ENCODE peak calls at places on chromosomes 7 and 10, in ten cellular contexts. L, M, F, R, W, A, X, Y, K and D are unnamed samples.

GRCh38 chr10:87622290-87623004 is 37.2 kb upstream of the PAPSS2 start:
- DNase-seq in M (no peak), W (no peak), L (no peak), Y (no peak), K (no peak), X (no peak), R (no peak), A (no peak), F (no peak), D (no peak)

GRCh38 chr10:533186-533585 is 156.3 kb downstream of the DIP2C start:
- DNase-seq in X (no peak), L (no peak), M (no peak), W (no peak), F (no peak), Y (no peak), A (no peak), K (no peak), R (no peak), D (no peak)

GRCh38 chr10:66752714-66753113 is 173.1 kb upstream of the LRRTM3 start:
- DNase-seq in M (no peak), W (no peak), F (no peak), K (no peak), A (no peak), R (no peak), L (no peak), Y (no peak), X (no peak), D (no peak)

GRCh38 chr7:67625257-67625713 is 628.7 kb downstream of the TYW1 start:
- DNase-seq in R (peak; percentile 69), W (peak; percentile 72), K (peak; percentile 83), A (no peak), L (peak; percentile 71), X (peak; percentile 62), Y (peak; percentile 79), F (peak; percentile 61), M (peak; percentile 67), D (no peak)

GRCh38 chr7:151520419-151521229 is 929 bp upstream of the RHEB start:
- DNase-seq in R (peak; percentile 79), K (peak; percentile 75), A (no peak), X (no peak), M (peak; percentile 70), W (peak; percentile 28), Y (peak; percentile 49), L (peak; percentile 82), F (peak; percentile 48), D (no peak)

GRCh38 chr7:157000047-157000726 is 10.3 kb downstream of the MNX1 start:
- DNase-seq in K (no peak), M (peak; percentile 68), F (no peak), W (no peak), Y (no peak), R (no peak), L (peak; percentile 19), X (no peak), A (no peak), D (no peak)

GRCh38 chr7:157466473-157467261 is 129.9 kb downstream of the DNAJB6 start:
- DNase-seq in L (no peak), Y (no peak), M (no peak), F (no peak), X (peak; percentile 32), R (no peak), A (no peak), K (no peak), W (no peak), D (no peak)

GRCh38 chr10:91829268-91829667 is 31.0 kb downstream of the TNKS2 start:
- DNase-seq in F (no peak), M (no peak), X (no peak), R (no peak), A (no peak), W (no peak), K (no peak), L (no peak), Y (no peak), D (no peak)

GRCh38 chr7:149670288-149670687 is 103.1 kb downstream of the ZNF467 start:
- DNase-seq in W (no peak), F (no peak), R (no peak), Y (peak; percentile 18), K (peak; percentile 59), L (no peak), X (peak; percentile 66), A (peak; percentile 55), M (no peak), D (no peak)

GRCh38 chr7:156621628-156622027 is 18.9 kb upstream of the RNF32 start:
- DNase-seq in A (no peak), W (no peak), R (no peak), X (no peak), M (no peak), Y (no peak), K (no peak), F (no peak), L (no peak), D (no peak)

GRCh38 chr10:81002382-81002781 is 464.7 kb downstream of the SH2D4B start:
- DNase-seq in A (no peak), L (no peak), K (no peak), W (no peak), F (no peak), X (no peak), M (no peak), Y (no peak), R (no peak), D (no peak)

GRCh38 chr10:9302142-9302746 is 1247.8 kb downstream of the GATA3 start:
- DNase-seq in W (no peak), M (peak; percentile 53), A (peak; percentile 79), K (no peak), R (no peak), F (no peak), L (no peak), Y (no peak), X (no peak), D (no peak)

GRCh38 chr10:110679633-110680472 is 35.7 kb downstream of the RBM20 start:
- DNase-seq in R (no peak), X (no peak), K (peak; percentile 76), Y (peak; percentile 34), F (no peak), M (no peak), A (no peak), L (no peak), W (no peak), D (no peak)

GRCh38 chr10:19570143-19570542 is 246.1 kb upstream of the PLXDC2 start:
- DNase-seq in X (no peak), M (no peak), Y (no peak), W (no peak), F (no peak), R (no peak), A (no peak), K (no peak), L (no peak), D (no peak)
- TF ChIP-seq CTCF in X (no peak), M (no peak), Y (no peak), W (no peak), F (no peak), R (no peak), A (no peak), K (no peak), L (no peak), D (no peak)

GRCh38 chr10:124669141-124669823 is 74.9 kb downstream of the FAM53B start:
- DNase-seq in X (no peak), K (no peak), R (no peak), L (no peak), Y (no peak), W (no peak), M (no peak), F (no peak), A (no peak), D (no peak)
- H3K4me1 ChIP-seq in X (no peaks in the 10 kb centered on the region), K (peaks cover 74% of the 10 kb centered on the region), R (no peaks in the 10 kb centered on the region), L (no peaks in the 10 kb centered on the region), Y (peaks cover 98% of the 10 kb centered on the region), W (peaks cover 96% of the 10 kb centered on the region), M (peaks cover 25% of the 10 kb centered on the region), F (peaks cover 51% of the 10 kb centered on the region), A (peaks cover 7% of the 10 kb centered on the region), D (peaks cover 95% of the 10 kb centered on the region)

DNA sequence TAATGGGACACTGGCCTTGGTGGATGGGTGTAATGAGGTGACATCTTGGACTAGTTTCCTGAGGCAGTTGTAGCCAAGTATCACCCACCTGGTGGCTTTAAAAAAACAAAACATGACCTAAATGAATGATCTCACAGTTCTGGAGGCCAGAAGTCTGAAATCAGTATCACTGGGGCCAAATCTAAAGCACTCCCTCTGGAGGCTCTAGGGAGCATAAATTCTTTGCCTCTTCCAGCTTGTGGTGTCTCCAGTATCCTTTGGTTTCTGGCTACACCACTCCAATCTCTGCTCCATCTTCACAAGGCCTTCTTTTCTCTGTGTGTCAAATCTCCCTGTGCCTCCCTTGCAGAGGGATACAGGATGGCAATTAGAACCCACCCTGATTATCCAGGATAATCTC is 342.9 kb downstream of the CALN1 start:
- DNase-seq in M (no peak), W (no peak), R (no peak), Y (no peak), K (no peak), L (no peak), A (no peak), F (no peak), X (no peak), D (no peak)
- TF ChIP-seq CTCF in M (no peak), W (no peak), R (no peak), Y (peak; percentile 17), K (no peak), L (no peak), A (no peak), F (no peak), X (no peak), D (no peak)

GRCh38 chr10:127986543-127987466 is 79.9 kb downstream of the PTPRE start:
- DNase-seq in L (no peak), M (no peak), K (no peak), Y (no peak), X (no peak), R (no peak), A (peak; percentile 77), F (no peak), W (no peak), D (no peak)

GRCh38 chr10:127991543-127992255 is 84.8 kb downstream of the PTPRE start:
- DNase-seq in A (no peak), L (no peak), Y (no peak), R (no peak), F (no peak), K (no peak), M (no peak), X (no peak), W (no peak), D (no peak)

GRCh38 chr10:127987467-127988380 is 80.8 kb downstream of the PTPRE start:
- DNase-seq in R (no peak), A (peak; percentile 66), M (no peak), Y (no peak), K (no peak), W (no peak), F (no peak), X (no peak), L (no peak), D (no peak)

GRCh38 chr10:127990846-127991542 is 84.1 kb downstream of the PTPRE start:
- DNase-seq in Y (no peak), X (no peak), A (peak; percentile 97), K (no peak), R (no peak), W (no peak), M (no peak), F (peak; percentile 55), L (no peak), D (no peak)

DNA sequence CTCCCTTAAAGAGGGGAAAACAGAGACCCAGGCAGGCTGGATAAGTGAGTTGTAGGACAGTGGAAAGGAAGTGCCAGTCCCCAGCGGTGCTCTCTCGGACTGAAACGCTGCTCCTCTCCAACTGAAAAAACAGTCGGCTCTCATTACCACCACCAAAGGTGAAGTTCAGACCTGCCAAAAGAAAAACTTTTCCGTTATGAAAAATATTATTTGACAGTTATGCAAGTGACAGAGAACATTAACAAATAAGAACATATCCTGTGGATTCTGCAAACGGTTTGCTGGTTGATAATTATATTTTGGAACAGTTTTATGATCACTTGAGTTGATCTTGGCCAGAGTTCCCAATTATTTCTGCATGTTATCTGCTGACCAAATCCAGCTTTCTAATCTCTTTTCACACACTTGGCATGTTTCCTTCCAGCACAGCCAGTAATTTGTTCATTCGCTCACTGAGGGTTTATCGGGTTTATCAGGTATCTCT is 82.6 kb downstream of the PTPRE start:
- DNase-seq in Y (no peak), K (no peak), R (no peak), A (peak; percentile 97), F (no peak), M (no peak), X (no peak), W (no peak), L (no peak), D (no peak)
- H3K4me1 ChIP-seq in Y (peaks cover 56% of the 10 kb centered on the region), K (peaks cover 43% of the 10 kb centered on the region), R (no peaks in the 10 kb centered on the region), A (peaks cover 74% of the 10 kb centered on the region), F (peaks cover 12% of the 10 kb centered on the region), M (no peaks in the 10 kb centered on the region), X (no peaks in the 10 kb centered on the region), W (peaks cover 49% of the 10 kb centered on the region), L (peaks cover 5% of the 10 kb centered on the region), D (peaks cover 4% of the 10 kb centered on the region)